ENCODE peak calls at places on chromosome 14, in four cellular contexts. One of them, this sample, is unnamed.

GRCh38 chr14:90294872-90295271 is 36.9 kb downstream of the NRDE2 start:
- DNase-seq in A549: no peak
- DNase-seq in stomach: no peak
- DNase-seq in ovary: no peak
- DNase-seq in this sample: no peak

GRCh38 chr14:21160061-21160610 is 4.3 kb upstream of the OR5AU1 start:
- DNase-seq in A549: no peak
- DNase-seq in ovary: no peak
- DNase-seq in stomach: no peak
- DNase-seq in this sample: no peak

GRCh38 chr14:92135269-92135668 is 13.5 kb downstream of the CPSF2 start:
- DNase-seq in A549: peak
- DNase-seq in stomach: no peak
- DNase-seq in ovary: no peak
- DNase-seq in this sample: no peak

GRCh38 chr14:26199599-26200370 is 398.0 kb downstream of the NOVA1 start:
- DNase-seq in ovary: no peak
- DNase-seq in stomach: no peak
- DNase-seq in A549: no peak
- DNase-seq in this sample: no peak

GRCh38 chr14:99137913-99138571 is 134.0 kb downstream of the BCL11B start:
- DNase-seq in stomach: peak
- DNase-seq in A549: peak
- DNase-seq in ovary: no peak
- DNase-seq in this sample: peak

GRCh38 chr14:64117671-64118402 is 176.3 kb downstream of the ESR2 start:
- DNase-seq in stomach: peak
- DNase-seq in A549: no peak
- DNase-seq in ovary: no peak
- DNase-seq in this sample: peak

GRCh38 chr14:62599616-62600385 is 445.5 kb downstream of the KCNH5 start:
- DNase-seq in A549: no peak
- DNase-seq in stomach: no peak
- DNase-seq in ovary: no peak
- DNase-seq in this sample: no peak

GRCh38 chr14:71117839-71118743 is 210.8 kb downstream of the PCNX1 start:
- DNase-seq in A549: no peak
- DNase-seq in stomach: no peak
- DNase-seq in ovary: no peak
- DNase-seq in this sample: no peak

GRCh38 chr14:21408152-21408551 is 24.3 kb upstream of the SUPT16H start:
- DNase-seq in stomach: no peak
- DNase-seq in A549: peak
- DNase-seq in ovary: no peak
- DNase-seq in this sample: no peak

GRCh38 chr14:59510001-59510400 is 25.7 kb downstream of the JKAMP start:
- DNase-seq in stomach: no peak
- DNase-seq in ovary: no peak
- DNase-seq in A549: no peak
- DNase-seq in this sample: no peak

GRCh38 chr14:92362781-92363235 is 39.8 kb downstream of the SLC24A4 start:
- DNase-seq in ovary: no peak
- DNase-seq in stomach: no peak
- DNase-seq in A549: peak
- DNase-seq in this sample: no peak

GRCh38 chr14:54642950-54643695 is 76.2 kb downstream of the SAMD4A start:
- DNase-seq in A549: no peak
- DNase-seq in stomach: no peak
- DNase-seq in ovary: no peak
- DNase-seq in this sample: no peak

GRCh38 chr14:88013750-88014349 is 8.9 kb downstream of the GPR65 start:
- DNase-seq in ovary: peak
- DNase-seq in stomach: peak
- DNase-seq in A549: peak
- DNase-seq in this sample: peak

GRCh38 chr14:79783061-79783460 is 428.2 kb downstream of the DIO2 start:
- DNase-seq in stomach: no peak
- DNase-seq in ovary: no peak
- DNase-seq in A549: no peak
- DNase-seq in this sample: no peak

GRCh38 chr14:56299306-56299984 is 181.2 kb downstream of the PELI2 start:
- DNase-seq in A549: no peak
- DNase-seq in stomach: no peak
- DNase-seq in ovary: no peak
- DNase-seq in this sample: no peak

GRCh38 chr14:49303952-49304516 is 282.1 kb downstream of the RPS29 start:
- DNase-seq in ovary: peak
- DNase-seq in A549: no peak
- DNase-seq in stomach: no peak
- DNase-seq in this sample: peak

GRCh38 chr14:100223332-100224171 is 15.4 kb upstream of the YY1 start:
- DNase-seq in A549: no peak
- DNase-seq in ovary: no peak
- DNase-seq in stomach: no peak
- DNase-seq in this sample: no peak

GRCh38 chr14:36083317-36083716 is 93.2 kb downstream of the PTCSC3 start:
- DNase-seq in ovary: no peak
- DNase-seq in stomach: no peak
- DNase-seq in A549: no peak
- DNase-seq in this sample: no peak

GRCh38 chr14:104103061-104104005 is 17.8 kb downstream of the ASPG start:
- DNase-seq in A549: no peak
- DNase-seq in stomach: no peak
- DNase-seq in ovary: peak
- DNase-seq in this sample: no peak

GRCh38 chr14:61051046-61051445 is 70.0 kb downstream of the SLC38A6 start:
- DNase-seq in ovary: no peak
- DNase-seq in stomach: no peak
- DNase-seq in A549: no peak
- DNase-seq in this sample: peak

GRCh38 chr14:65431951-65432350 is 19.4 kb downstream of the FUT8 start:
- DNase-seq in stomach: no peak
- DNase-seq in ovary: no peak
- DNase-seq in A549: no peak
- DNase-seq in this sample: no peak

GRCh38 chr14:64879635-64880381 is at the start of gene SPTB:
- DNase-seq in A549: peak
- DNase-seq in stomach: peak
- DNase-seq in ovary: no peak
- DNase-seq in this sample: peak

GRCh38 chr14:63893701-63894458 is 41.1 kb downstream of the SYNE2 start:
- DNase-seq in A549: no peak
- DNase-seq in stomach: peak
- DNase-seq in ovary: peak
- DNase-seq in this sample: peak

GRCh38 chr14:106556665-106557289 is 1030.4 kb downstream of the TMEM121 start:
- DNase-seq in stomach: peak
- DNase-seq in A549: no peak
- DNase-seq in ovary: no peak
- DNase-seq in this sample: peak

GRCh38 chr14:59882957-59883356 is 12.4 kb upstream of the RTN1 start:
- DNase-seq in stomach: no peak
- DNase-seq in ovary: no peak
- DNase-seq in A549: no peak
- DNase-seq in this sample: no peak

GRCh38 chr14:72565917-72566316 is 328.0 kb downstream of the DPF3 start:
- DNase-seq in ovary: no peak
- DNase-seq in stomach: no peak
- DNase-seq in A549: no peak
- DNase-seq in this sample: no peak

GRCh38 chr14:55450539-55450938 is 10.1 kb upstream of the TBPL2 start:
- DNase-seq in stomach: no peak
- DNase-seq in A549: no peak
- DNase-seq in ovary: no peak
- DNase-seq in this sample: no peak

GRCh38 chr14:58747181-58747580 is 109.4 kb downstream of the DACT1 start:
- DNase-seq in ovary: no peak
- DNase-seq in stomach: no peak
- DNase-seq in A549: no peak
- DNase-seq in this sample: peak

GRCh38 chr14:60051690-60052324 is 39.9 kb upstream of the PCNX4 start:
- DNase-seq in stomach: no peak
- DNase-seq in A549: no peak
- DNase-seq in ovary: no peak
- DNase-seq in this sample: no peak

GRCh38 chr14:96177766-96178377 is 26.8 kb upstream of the BDKRB2 start:
- DNase-seq in A549: no peak
- DNase-seq in ovary: no peak
- DNase-seq in stomach: no peak
- DNase-seq in this sample: peak

GRCh38 chr14:103281496-103282231 is 52.4 kb upstream of the EIF5 start:
- DNase-seq in A549: peak
- DNase-seq in stomach: peak
- DNase-seq in ovary: peak
- DNase-seq in this sample: peak

GRCh38 chr14:52067873-52068740 is 752 bp downstream of the NID2 start:
- DNase-seq in A549: peak
- DNase-seq in ovary: peak
- DNase-seq in stomach: no peak
- DNase-seq in this sample: peak

GRCh38 chr14:65356327-65356836 is 56.1 kb upstream of the FUT8 start:
- DNase-seq in stomach: peak
- DNase-seq in A549: peak
- DNase-seq in ovary: no peak
- DNase-seq in this sample: no peak

GRCh38 chr14:67360469-67361206 is 510 bp downstream of the EIF2S1 start:
- DNase-seq in ovary: no peak
- DNase-seq in A549: peak
- DNase-seq in stomach: no peak
- DNase-seq in this sample: no peak
- TF ChIP-seq POLR2A in ovary: no peak
- TF ChIP-seq POLR2A in A549: no peak
- TF ChIP-seq POLR2A in stomach: no peak
- TF ChIP-seq POLR2A in this sample: no peak

DNA sequence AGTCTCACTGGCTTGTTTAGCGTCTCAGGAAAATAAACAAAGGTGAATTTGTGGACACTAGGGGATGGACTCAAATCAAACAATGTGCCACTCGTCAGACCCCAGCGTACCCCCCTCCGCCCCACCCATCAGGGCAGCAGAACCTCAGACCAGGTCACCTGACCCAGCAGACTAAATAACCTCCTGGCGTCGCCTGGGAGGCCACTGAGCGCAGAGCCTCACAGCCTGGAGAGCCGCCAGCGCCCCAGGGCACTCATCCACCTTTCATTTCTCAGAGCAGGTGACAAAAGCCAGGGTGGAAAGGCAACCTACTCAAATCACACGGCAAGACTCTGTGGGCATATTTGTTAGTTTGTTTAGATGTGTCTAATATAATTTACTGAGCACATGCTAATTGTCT is 100.9 kb downstream of the DICER1 start:
- DNase-seq in ovary: no peak
- DNase-seq in stomach: peak
- DNase-seq in A549: no peak
- DNase-seq in this sample: no peak
- H3K27ac ChIP-seq in ovary: no peak
- H3K27ac ChIP-seq in stomach: no peak
- H3K27ac ChIP-seq in A549: no peak
- H3K27ac ChIP-seq in this sample: no peak

DNA sequence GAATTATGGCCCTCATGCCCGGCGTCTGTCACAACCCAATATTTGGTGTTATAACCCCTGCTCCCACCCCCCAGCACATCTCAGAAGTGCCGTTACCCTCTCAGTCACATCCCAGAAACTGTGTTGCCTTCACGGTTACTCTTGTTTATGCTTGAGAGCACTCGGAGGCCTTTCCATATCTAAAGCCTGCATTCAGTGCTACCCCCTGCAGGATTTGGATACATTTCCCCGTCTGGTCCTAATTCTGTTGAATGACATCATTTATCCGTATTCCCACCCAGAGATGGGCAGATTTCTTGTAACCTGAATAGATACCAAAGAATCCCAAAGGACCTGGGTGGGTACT is 19.1 kb upstream of the FOS start:
- DNase-seq in stomach: no peak
- DNase-seq in ovary: no peak
- DNase-seq in A549: peak
- DNase-seq in this sample: peak
- TF ChIP-seq CTCF in stomach: no peak
- TF ChIP-seq CTCF in ovary: no peak
- TF ChIP-seq CTCF in A549: no peak
- TF ChIP-seq CTCF in this sample: no peak

GRCh38 chr14:76876076-76876475 is 49.9 kb downstream of the LRRC74A start:
- DNase-seq in ovary: peak
- DNase-seq in A549: peak
- DNase-seq in stomach: peak
- DNase-seq in this sample: peak
- TF ChIP-seq POLR2A in ovary: no peak
- TF ChIP-seq POLR2A in A549: no peak
- TF ChIP-seq POLR2A in stomach: no peak
- TF ChIP-seq POLR2A in this sample: no peak

GRCh38 chr14:101559250-101559623 is 2.1 kb upstream of the DIO3 start:
- DNase-seq in stomach: no peak
- DNase-seq in A549: no peak
- DNase-seq in ovary: no peak
- DNase-seq in this sample: no peak

GRCh38 chr14:101557811-101558738 is 3.2 kb upstream of the DIO3 start:
- DNase-seq in stomach: no peak
- DNase-seq in A549: no peak
- DNase-seq in ovary: peak
- DNase-seq in this sample: peak

GRCh38 chr14:101557321-101557695 is 4.0 kb upstream of the DIO3 start:
- DNase-seq in A549: no peak
- DNase-seq in stomach: no peak
- DNase-seq in ovary: peak
- DNase-seq in this sample: no peak

GRCh38 chr14:101559624-101560533 is 1.4 kb upstream of the DIO3 start:
- DNase-seq in A549: no peak
- DNase-seq in stomach: no peak
- DNase-seq in ovary: peak
- DNase-seq in this sample: peak

GRCh38 chr14:101558739-101559240 is 2.5 kb upstream of the DIO3 start:
- DNase-seq in stomach: no peak
- DNase-seq in ovary: peak
- DNase-seq in A549: no peak
- DNase-seq in this sample: no peak
- H3K27ac ChIP-seq in stomach: peak
- H3K27ac ChIP-seq in ovary: peak
- H3K27ac ChIP-seq in A549: peak
- H3K27ac ChIP-seq in this sample: peak

GRCh38 chr14:75176142-75176820 is at the start of gene TMED10:
- DNase-seq in A549: peak
- DNase-seq in stomach: peak
- DNase-seq in ovary: peak
- DNase-seq in this sample: peak
- TF ChIP-seq CTCF in A549: no peak
- TF ChIP-seq CTCF in stomach: no peak
- TF ChIP-seq CTCF in ovary: no peak
- TF ChIP-seq CTCF in this sample: no peak